ENCODE peak calls at places on chromosomes 7 and 10, in five cellular contexts. Y is SK-N-SH; K is mammary epithelial cell; S is uterus; R is stimulated activated naive CD8-positive, alpha-beta T cell treated with anti-CD3 and anti-CD28 coated beads, Interleukin-15, amount 100 ng/mL, for 72 hours. G is an unnamed sample.
A peak's percentile ranks its signal among the peaks of the same experiment; 100 is the strongest.

GRCh38 chr7:133796778-133797177 is 330.4 kb upstream of the LRGUK start:
- DNase-seq in Y (peak; percentile 70), K (no peak), S (no peak), R (no peak), G (no peak)

GRCh38 chr10:125037145-125037544 is 95.2 kb downstream of the ZRANB1 start:
- DNase-seq in Y (no peak), K (peak; percentile 86), S (no peak), R (no peak), G (peak; percentile 60)

GRCh38 chr7:6271091-6271658 is 1.2 kb downstream of the CYTH3 start:
- DNase-seq in Y (peak; percentile 79), K (peak; percentile 63), S (peak; percentile 38), R (peak; percentile 17), G (peak; percentile 68)

GRCh38 chr10:99522511-99523250 is 10.1 kb upstream of the NKX2-3 start:
- DNase-seq in Y (peak; percentile 36), K (no peak), S (no peak), R (no peak), G (peak; percentile 95)

GRCh38 chr7:47322731-47323130 is 259.2 kb downstream of the TNS3 start:
- DNase-seq in Y (no peak), K (no peak), S (no peak), R (no peak), G (peak; percentile 35)

GRCh38 chr10:110358869-110359629 is 54.3 kb upstream of the SMNDC1 start:
- DNase-seq in Y (no peak), K (peak; percentile 84), S (no peak), R (no peak), G (peak; percentile 82)

GRCh38 chr10:128417776-128418175 is 291.6 kb upstream of the MKI67 start:
- DNase-seq in Y (no peak), K (no peak), S (no peak), R (no peak), G (no peak)

GRCh38 chr10:89649051-89649450 is 4.0 kb upstream of the PANK1 start:
- DNase-seq in Y (no peak), K (no peak), S (no peak), R (no peak), G (no peak)

GRCh38 chr10:103660364-103661197 is 167.1 kb downstream of the NEURL1 start:
- DNase-seq in Y (no peak), K (peak; percentile 33), S (no peak), R (peak; percentile 30), G (no peak)

GRCh38 chr10:119235381-119235780 is 28.0 kb downstream of the GRK5 start:
- DNase-seq in Y (no peak), K (peak; percentile 20), S (no peak), R (no peak), G (no peak)

GRCh38 chr7:108014747-108015682 is 12.1 kb upstream of the LAMB1 start:
- DNase-seq in Y (no peak), K (peak; percentile 32), S (no peak), R (no peak), G (peak; percentile 39)

GRCh38 chr7:157895520-157896375 is 558.9 kb downstream of the DNAJB6 start:
- DNase-seq in Y (no peak), K (no peak), S (no peak), R (no peak), G (peak; percentile 32)

GRCh38 chr7:90599038-90599437 is 2.9 kb downstream of the CDK14 start:
- DNase-seq in Y (no peak), K (no peak), S (no peak), R (no peak), G (no peak)

GRCh38 chr7:16708980-16709379 is 44.6 kb upstream of the TSPAN13 start:
- DNase-seq in Y (no peak), K (peak; percentile 61), S (no peak), R (no peak), G (peak; percentile 54)

GRCh38 chr10:43479275-43479674 is 42.4 kb downstream of the ZNF487 start:
- DNase-seq in Y (no peak), K (no peak), S (no peak), R (no peak), G (no peak)

GRCh38 chr7:50687575-50688261 is 95.0 kb downstream of the GRB10 start:
- DNase-seq in Y (no peak), K (no peak), S (no peak), R (no peak), G (peak; percentile 32)

GRCh38 chr10:84541289-84541637 is 212.9 kb downstream of the CCSER2 start:
- DNase-seq in Y (no peak), K (no peak), S (no peak), R (no peak), G (peak; percentile 87)

GRCh38 chr7:140200102-140200989 is 23.6 kb upstream of the KDM7A start:
- DNase-seq in Y (no peak), K (peak; percentile 71), S (no peak), R (no peak), G (no peak)

GRCh38 chr10:97914837-97915211 is 65.2 kb downstream of the GOLGA7B start:
- DNase-seq in Y (peak; percentile 92), K (peak; percentile 48), S (peak; percentile 64), R (peak; percentile 77), G (peak; percentile 96)

GRCh38 chr7:95784796-95785195 is 12.4 kb downstream of the DYNC1I1 start:
- DNase-seq in Y (no peak), K (no peak), S (no peak), R (no peak), G (no peak)

GRCh38 chr10:122368502-122369254 is 5.8 kb upstream of the PLEKHA1 start:
- DNase-seq in Y (no peak), K (no peak), S (no peak), R (no peak), G (no peak)

GRCh38 chr7:91556239-91556638 is 292.0 kb downstream of the FZD1 start:
- DNase-seq in Y (no peak), K (no peak), S (no peak), R (no peak), G (no peak)

GRCh38 chr7:47843291-47843690 is 105.0 kb downstream of the PKD1L1 start:
- DNase-seq in Y (no peak), K (no peak), S (no peak), R (no peak), G (no peak)

GRCh38 chr7:3172768-3173280 is 128.2 kb upstream of the SDK1 start:
- DNase-seq in Y (no peak), K (no peak), S (no peak), R (no peak), G (no peak)

GRCh38 chr7:121480566-121481335 is 84.6 kb upstream of the FAM3C start:
- DNase-seq in Y (no peak), K (no peak), S (no peak), R (no peak), G (peak; percentile 56)

GRCh38 chr10:23611308-23611631 is 172.4 kb downstream of the OTUD1 start:
- DNase-seq in Y (no peak), K (no peak), S (no peak), R (no peak), G (no peak)

GRCh38 chr7:39313958-39314357 is 252.2 kb upstream of the YAE1 start:
- DNase-seq in Y (no peak), K (no peak), S (no peak), R (no peak), G (no peak)

GRCh38 chr10:35372329-35372728 is 36.0 kb downstream of the CCNY start:
- DNase-seq in Y (no peak), K (peak; percentile 28), S (peak; percentile 50), R (no peak), G (no peak)

GRCh38 chr7:44062903-44063295 is 2.5 kb downstream of the PGAM2 start:
- DNase-seq in Y (no peak), K (no peak), S (no peak), R (no peak), G (no peak)

GRCh38 chr7:54932818-54933543 is 85.8 kb upstream of the EGFR start:
- DNase-seq in Y (peak; percentile 96), K (peak; percentile 64), S (peak; percentile 61), R (no peak), G (peak; percentile 89)

GRCh38 chr7:144588535-144588934 is 185.0 kb upstream of the NOBOX start:
- DNase-seq in Y (no peak), K (no peak), S (no peak), R (no peak), G (no peak)

GRCh38 chr10:30736685-30737232 is 107.2 kb upstream of the LYZL2 start:
- DNase-seq in Y (no peak), K (peak; percentile 92), S (peak; percentile 47), R (peak; percentile 40), G (no peak)

GRCh38 chr10:52740913-52741675 is 31.5 kb downstream of the MBL2 start:
- DNase-seq in Y (peak; percentile 44), K (no peak), S (no peak), R (peak; percentile 37), G (peak; percentile 95)

GRCh38 chr7:3042301-3042700 is 1.4 kb downstream of the CARD11 start:
- DNase-seq in Y (no peak), K (no peak), S (no peak), R (no peak), G (no peak)

GRCh38 chr10:125786547-125786946 is 10.9 kb upstream of the MMP21 start:
- DNase-seq in Y (no peak), K (no peak), S (no peak), R (no peak), G (no peak)

GRCh38 chr7:153640586-153640985 is 411.6 kb upstream of the DPP6 start:
- DNase-seq in Y (no peak), K (no peak), S (no peak), R (no peak), G (no peak)